ENCODE peak calls at places on chromosomes 3 and 15, in four cellular contexts. W, Q, C and I are unnamed samples.
A peak's percentile ranks its signal among the peaks of the same experiment; 100 is the strongest.

GRCh38 chr3:132232231-132232792 is 84.9 kb upstream of the ACP3 start:
- DNase-seq in W (no peak), Q (no peak), C (peak; percentile 37), I (no peak)

GRCh38 chr3:109081746-109082510 is 36.0 kb downstream of the MORC1 start:
- DNase-seq in W (peak; percentile 42), Q (peak; percentile 31), C (no peak), I (peak; percentile 6)

GRCh38 chr3:116000315-116000714 is 377.0 kb downstream of the GAP43 start:
- DNase-seq in W (peak; percentile 80), Q (no peak), C (no peak), I (peak; percentile 96)

GRCh38 chr3:159532577-159532976 is 456.1 kb upstream of the IL12A start:
- DNase-seq in W (no peak), Q (no peak), C (no peak), I (no peak)

GRCh38 chr3:13110678-13111116 is 37.5 kb upstream of the IQSEC1 start:
- DNase-seq in W (no peak), Q (no peak), C (no peak), I (no peak)

GRCh38 chr3:29468150-29468549 is 187.3 kb downstream of the RBMS3 start:
- DNase-seq in W (no peak), Q (no peak), C (no peak), I (no peak)

GRCh38 chr3:123618768-123619484 is 34.1 kb upstream of the HACD2 start:
- DNase-seq in W (peak; percentile 68), Q (no peak), C (peak; percentile 69), I (peak; percentile 89)

GRCh38 chr3:102979682-102980378 is 545.0 kb downstream of the ZPLD1 start:
- DNase-seq in W (peak; percentile 99), Q (no peak), C (no peak), I (peak; percentile 92)

GRCh38 chr15:77773903-77774302 is 141.2 kb upstream of the LINGO1 start:
- DNase-seq in W (no peak), Q (no peak), C (no peak), I (no peak)

GRCh38 chr15:76576526-76577279 is 240.1 kb downstream of the ISL2 start:
- DNase-seq in W (peak; percentile 79), Q (no peak), C (no peak), I (peak; percentile 49)

GRCh38 chr3:133038731-133039398 is 674 bp downstream of the TMEM108 start:
- DNase-seq in W (no peak), Q (no peak), C (no peak), I (no peak)

GRCh38 chr15:32646304-32646703 is 4.8 kb downstream of the SCG5 start:
- DNase-seq in W (no peak), Q (no peak), C (no peak), I (no peak)

GRCh38 chr15:78715930-78716329 is 74.9 kb upstream of the CHRNB4 start:
- DNase-seq in W (no peak), Q (no peak), C (no peak), I (peak; percentile 55)

GRCh38 chr15:98745650-98746374 is 97.5 kb downstream of the IGF1R start:
- DNase-seq in W (no peak), Q (no peak), C (no peak), I (no peak)

GRCh38 chr3:16399473-16399872 is 114.0 kb downstream of the RFTN1 start:
- DNase-seq in W (peak; percentile 45), Q (no peak), C (no peak), I (no peak)

GRCh38 chr15:83284563-83285283 is at the start of gene BNC1:
- DNase-seq in W (no peak), Q (no peak), C (no peak), I (no peak)
- H3K4me3 ChIP-seq in W (peak within 1 kb of the TSS; percentile 64), Q (peak within 1 kb of the TSS; percentile 57), C (no peak within 1 kb of the TSS), I (peak within 1 kb of the TSS; percentile 67)

DNA sequence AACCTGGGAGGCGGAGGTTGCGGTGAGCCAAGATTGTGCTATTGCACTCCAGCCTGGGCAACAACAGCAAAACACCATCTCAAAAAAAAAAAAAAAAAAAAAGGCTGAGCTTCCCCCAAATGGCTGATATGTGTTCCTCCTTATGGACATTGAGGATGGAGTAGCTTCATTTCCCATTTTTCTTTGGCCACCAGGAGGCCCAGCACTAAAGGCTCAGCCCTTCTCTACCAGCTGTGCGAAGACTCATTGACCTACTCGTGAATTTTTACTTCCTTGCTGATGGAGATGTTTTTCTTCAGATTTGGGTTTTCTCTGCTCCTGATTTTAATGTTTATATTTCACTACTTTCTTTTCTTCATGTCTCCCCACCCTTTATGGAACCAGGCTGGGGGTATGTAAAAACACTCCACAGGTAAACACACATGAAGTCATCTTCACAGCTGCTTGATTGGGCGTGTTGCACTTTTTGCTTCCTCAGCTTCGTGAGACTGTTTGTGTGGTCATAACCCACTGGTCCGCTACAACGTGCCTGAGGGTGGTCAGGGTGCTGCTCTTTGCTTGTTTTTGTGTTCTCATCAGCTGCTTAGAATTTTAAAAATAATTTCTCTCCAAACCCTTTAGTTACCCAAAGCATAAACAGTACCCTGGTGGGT is 13.5 kb downstream of the SEMA4B start:
- DNase-seq in W (no peak), Q (no peak), C (no peak), I (no peak)
- H3K4me3 ChIP-seq in W (no peak overlapping the region), Q (no peak overlapping the region), C (no peak overlapping the region), I (no peak overlapping the region)

GRCh38 chr15:49135342-49135857 is 20.0 kb downstream of the COPS2 start:
- DNase-seq in W (no peak), Q (no peak), C (no peak), I (no peak)
- H3K4me3 ChIP-seq in W (no peak overlapping the region), Q (no peak overlapping the region), C (no peak overlapping the region), I (no peak overlapping the region)

GRCh38 chr3:37995652-37996641 is 5.4 kb downstream of the VILL start:
- DNase-seq in W (no peak), Q (no peak), C (no peak), I (no peak)

GRCh38 chr3:37999836-38000235 is 9.2 kb downstream of the VILL start:
- DNase-seq in W (no peak), Q (no peak), C (no peak), I (no peak)

GRCh38 chr3:37996785-37997301 is 6.3 kb downstream of the VILL start:
- DNase-seq in W (peak; percentile 54), Q (peak; percentile 50), C (peak; percentile 82), I (peak; percentile 24)

GRCh38 chr3:37997321-37997720 is 6.7 kb downstream of the VILL start:
- DNase-seq in W (no peak), Q (no peak), C (no peak), I (no peak)

DNA sequence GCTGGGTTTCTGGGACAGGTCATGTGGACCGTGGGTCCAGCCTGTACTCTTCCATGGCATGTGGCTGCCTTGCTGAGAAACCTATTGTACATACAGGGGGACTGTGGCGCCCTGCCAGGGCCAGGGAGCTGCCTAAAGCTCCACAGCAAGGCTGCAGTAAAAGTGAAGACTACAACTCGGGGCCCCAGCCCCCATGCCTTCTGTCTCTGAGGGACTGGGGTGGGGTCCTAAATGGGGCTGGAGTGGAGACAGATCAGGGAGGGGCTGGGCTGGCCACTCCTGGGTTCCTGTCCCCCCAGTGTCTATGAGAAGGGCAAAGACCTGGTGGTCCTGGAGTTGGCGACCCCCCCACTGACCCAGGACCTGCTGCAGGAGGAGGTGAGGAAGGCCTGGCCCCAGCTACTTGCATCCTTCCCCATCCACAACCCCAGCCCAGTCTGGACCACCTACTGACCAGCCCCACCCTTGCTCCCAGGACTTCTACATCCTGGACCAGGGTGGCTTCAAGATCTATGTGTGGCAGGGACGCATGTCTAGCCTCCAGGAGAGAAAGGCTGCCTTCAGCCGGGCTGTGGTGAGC is 7.3 kb downstream of the VILL start:
- DNase-seq in W (no peak), Q (no peak), C (no peak), I (no peak)
- H3K4me3 ChIP-seq in W (no peak overlapping the region), Q (no peak overlapping the region), C (no peak overlapping the region), I (no peak overlapping the region)

DNA sequence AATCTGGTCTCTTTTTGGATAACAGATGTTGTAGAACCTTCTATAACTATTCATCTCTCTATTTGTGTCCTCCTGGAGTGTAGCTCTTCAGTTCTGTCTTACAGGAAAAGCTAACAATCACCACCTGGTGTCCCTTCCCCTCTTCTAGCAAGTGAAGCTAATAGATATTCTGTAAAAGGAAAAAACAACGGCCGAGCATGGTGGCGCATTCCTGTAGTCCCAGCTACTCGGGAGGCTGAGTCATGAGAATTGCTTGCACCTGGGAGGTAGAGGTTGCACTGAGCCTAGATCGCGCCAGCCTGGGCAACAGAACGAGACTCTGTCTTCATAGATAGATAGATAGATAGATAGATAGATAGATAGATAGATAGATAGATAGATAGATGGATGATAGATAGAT is 779.4 kb downstream of the TUSC7 start:
- DNase-seq in W (no peak), Q (no peak), C (no peak), I (no peak)
- H3K4me3 ChIP-seq in W (no peak overlapping the region), Q (no peak overlapping the region), C (no peak overlapping the region), I (no peak overlapping the region)